ENCODE peak calls at places on chromosome 5, in five cellular contexts. K is H9, M is HCT116, L is lower lobe of right lung, B is GM13976. P is an unnamed sample.

GRCh38 chr5:95110112-95110511 is 174.8 kb downstream of the MCTP1 start:
- DNase-seq in L (no peak), B (no peak), M (no peak), K (no peak), P (no peak)

GRCh38 chr5:61637566-61637965 is 305.5 kb downstream of the ZSWIM6 start:
- DNase-seq in B (no peak), M (no peak), L (no peak), K (peak; percentile 43), P (no peak)

GRCh38 chr5:146426853-146427618 is 20.1 kb upstream of the TCERG1 start:
- DNase-seq in M (peak; percentile 26), B (peak; percentile 55), L (no peak), K (no peak), P (peak; percentile 54)

GRCh38 chr5:111930407-111930806 is 173.4 kb upstream of the NREP start:
- DNase-seq in M (no peak), L (no peak), B (no peak), K (no peak), P (no peak)

GRCh38 chr5:1537166-1538154 is 13.7 kb upstream of the LPCAT1 start:
- DNase-seq in M (no peak), L (no peak), K (peak; percentile 20), B (no peak), P (no peak)

GRCh38 chr5:163976691-163977090 is 471.3 kb downstream of the MAT2B start:
- DNase-seq in B (no peak), M (no peak), K (no peak), L (no peak), P (no peak)

GRCh38 chr5:142366007-142366406 is 41.2 kb upstream of the SPRY4 start:
- DNase-seq in B (no peak), M (no peak), L (no peak), K (no peak), P (no peak)

GRCh38 chr5:10591159-10591558 is 27.3 kb downstream of the ANKRD33B start:
- DNase-seq in L (no peak), B (no peak), K (no peak), M (no peak), P (no peak)

GRCh38 chr5:132225165-132226032 is 2.3 kb downstream of the P4HA2 start:
- DNase-seq in L (no peak), M (no peak), K (peak; percentile 17), B (no peak), P (peak; percentile 89)

GRCh38 chr5:159913048-159913447 is 3.2 kb upstream of the ADRA1B start:
- DNase-seq in L (no peak), B (no peak), K (no peak), M (no peak), P (peak; percentile 75)

GRCh38 chr5:173187054-173187743 is 42.9 kb downstream of the BNIP1 start:
- DNase-seq in K (peak; percentile 64), B (no peak), L (no peak), M (peak; percentile 12), P (no peak)

GRCh38 chr5:759781-760362 is 24.7 kb downstream of the ZDHHC11B start:
- DNase-seq in M (no peak), B (peak; percentile 33), K (peak; percentile 29), L (no peak), P (no peak)

GRCh38 chr5:158590936-158591863 is 508.5 kb downstream of the EBF1 start:
- DNase-seq in M (no peak), L (no peak), K (peak; percentile 63), B (no peak), P (peak; percentile 49)

GRCh38 chr5:93894471-93895354 is 153.3 kb upstream of the POU5F2 start:
- DNase-seq in M (peak; percentile 10), K (no peak), L (no peak), B (no peak), P (peak; percentile 18)

GRCh38 chr5:10304932-10305331 is 2.8 kb downstream of the CMBL start:
- DNase-seq in K (no peak), M (no peak), L (no peak), B (no peak), P (no peak)

GRCh38 chr5:175379867-175380266 is 64.1 kb downstream of the DRD1 start:
- DNase-seq in K (no peak), M (no peak), B (no peak), L (no peak), P (no peak)

GRCh38 chr5:177372910-177373309 is 11.3 kb upstream of the SLC34A1 start:
- DNase-seq in B (no peak), L (no peak), M (no peak), K (no peak), P (no peak)

GRCh38 chr5:50299896-50300295 is 141.2 kb downstream of the EMB start:
- DNase-seq in M (no peak), B (no peak), L (no peak), K (no peak), P (no peak)

GRCh38 chr5:173302546-173303155 is 25.6 kb downstream of the STC2 start:
- DNase-seq in B (no peak), L (no peak), K (peak; percentile 59), M (peak; percentile 68), P (peak; percentile 79)

GRCh38 chr5:10655686-10656075 is 91.8 kb downstream of the ANKRD33B start:
- DNase-seq in K (peak; percentile 24), B (no peak), M (no peak), L (no peak), P (no peak)

GRCh38 chr5:17000296-17000939 is 64.3 kb upstream of the MYO10 start:
- DNase-seq in B (no peak), K (no peak), L (no peak), M (peak; percentile 52), P (peak; percentile 98)

GRCh38 chr5:124752854-124753720 is 6.6 kb upstream of the ZNF608 start:
- DNase-seq in B (no peak), L (no peak), M (no peak), K (no peak), P (no peak)

GRCh38 chr5:132487095-132487428 is 3.5 kb downstream of the IRF1 start:
- DNase-seq in B (no peak), M (no peak), K (no peak), L (no peak), P (no peak)

GRCh38 chr5:9479361-9479760 is 66.5 kb downstream of the SEMA5A start:
- DNase-seq in B (no peak), K (no peak), L (no peak), M (no peak), P (peak; percentile 97)

GRCh38 chr5:37839441-37840035 is 303 bp downstream of the GDNF start:
- DNase-seq in B (peak; percentile 62), L (no peak), K (no peak), M (no peak), P (peak; percentile 62)

GRCh38 chr5:110106750-110107149 is 417.0 kb downstream of the MAN2A1 start:
- DNase-seq in L (no peak), K (no peak), B (no peak), M (no peak), P (no peak)

GRCh38 chr5:142390303-142390840 is 65.6 kb upstream of the SPRY4 start:
- DNase-seq in L (no peak), M (no peak), B (no peak), K (no peak), P (peak; percentile 62)

GRCh38 chr5:110321117-110321516 is 405.4 kb downstream of the TMEM232 start:
- DNase-seq in K (no peak), M (no peak), B (no peak), L (no peak), P (peak; percentile 54)

GRCh38 chr5:92421937-92422336 is 1038.8 kb upstream of the ARRDC3 start:
- DNase-seq in K (no peak), M (peak; percentile 31), L (no peak), B (no peak), P (no peak)

GRCh38 chr5:42858709-42859108 is 47.0 kb upstream of the SELENOP start:
- DNase-seq in L (no peak), B (no peak), K (no peak), M (no peak), P (no peak)

GRCh38 chr5:136729901-136730355 is 364.6 kb upstream of the TRPC7 start:
- DNase-seq in B (no peak), M (peak; percentile 34), L (no peak), K (no peak), P (peak; percentile 43)

GRCh38 chr5:149730620-149731331 is 666 bp downstream of the PPARGC1B start:
- DNase-seq in K (peak; percentile 73), B (peak; percentile 74), M (no peak), L (peak; percentile 75), P (no peak)

GRCh38 chr5:39639618-39640078 is 214.9 kb upstream of the DAB2 start:
- DNase-seq in L (no peak), B (no peak), M (no peak), K (no peak), P (peak; percentile 4)

GRCh38 chr5:177185993-177186392 is 52.4 kb downstream of the NSD1 start:
- DNase-seq in L (no peak), M (no peak), B (no peak), K (no peak), P (no peak)

GRCh38 chr5:139642891-139643871 is 5.0 kb upstream of the CXXC5 start:
- DNase-seq in K (peak; percentile 45), L (no peak), B (no peak), M (no peak), P (no peak)

GRCh38 chr5:171120986-171121622 is 187.9 kb upstream of the TLX3 start:
- DNase-seq in L (no peak), B (no peak), M (no peak), K (no peak), P (no peak)

GRCh38 chr5:179152941-179153340 is 92.8 kb downstream of the ZNF354C start:
- DNase-seq in B (no peak), K (no peak), L (peak; percentile 35), M (no peak), P (no peak)

GRCh38 chr5:87885727-87886126 is 382.9 kb downstream of the TMEM161B start:
- DNase-seq in M (no peak), K (no peak), L (no peak), B (no peak), P (no peak)
- TF ChIP-seq CTCF in M (peak; percentile 22), K (no peak), L (no peak), B (no peak), P (no peak)

DNA sequence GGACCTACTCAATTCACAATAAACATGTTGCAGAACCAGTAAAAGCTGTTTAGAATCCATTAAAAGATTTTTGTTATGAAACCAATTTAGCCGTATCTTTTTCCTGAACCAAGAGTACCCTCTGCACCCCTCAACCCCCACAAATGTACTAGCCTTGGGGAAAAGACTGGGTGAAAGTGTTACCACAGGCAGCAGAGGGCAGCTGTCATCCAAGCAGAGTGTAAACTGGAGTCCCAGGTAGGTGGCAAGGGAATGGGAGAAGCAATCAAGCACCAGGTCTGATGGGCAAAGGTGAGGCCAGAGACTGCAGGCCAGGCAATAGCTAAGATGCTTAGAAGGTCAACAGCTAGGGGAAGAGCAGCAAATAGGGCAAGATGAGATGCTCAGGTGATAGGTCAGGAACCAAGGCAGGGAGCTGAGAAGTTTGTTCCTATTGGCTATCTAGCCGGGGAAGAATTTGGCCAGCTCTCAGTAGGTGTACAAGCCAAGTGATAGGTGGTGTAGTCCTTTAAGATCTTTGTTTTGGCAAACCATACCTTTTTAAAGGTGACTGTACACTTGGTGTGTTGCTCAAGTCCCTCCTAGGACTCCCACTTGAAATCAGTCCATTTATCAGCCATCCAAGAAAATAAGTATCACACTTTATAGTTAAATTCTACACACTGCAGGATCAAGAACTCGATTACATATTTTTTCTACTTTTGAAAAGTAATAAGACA is 77.8 kb upstream of the CCDC112 start:
- DNase-seq in K (no peak), M (no peak), B (no peak), L (no peak), P (no peak)
- TF ChIP-seq CTCF in K (peak; percentile 26), M (peak; percentile 46), B (no peak), L (no peak), P (no peak)

GRCh38 chr5:57539281-57539701 is 56.7 kb upstream of the ACTBL2 start:
- DNase-seq in M (no peak), L (no peak), K (no peak), B (no peak), P (peak; percentile 80)
- TF ChIP-seq CTCF in M (peak; percentile 17), L (no peak), K (no peak), B (no peak), P (peak; percentile 22)

GRCh38 chr5:34656700-34657549 is 797 bp downstream of the RAI14 start:
- DNase-seq in B (peak; percentile 56), K (no peak), L (peak; percentile 49), M (no peak), P (no peak)
- TF ChIP-seq CTCF in B (no peak), K (peak; percentile 7), L (no peak), M (no peak), P (no peak)

P was measured in AG10803.